ENCODE peak calls at places on chromosomes 1 and 21, in six cellular contexts. J is choroid plexus epithelial cell, R is fibroblast of the aortic adventitia, Z is heart left ventricle, P is brain microvascular endothelial cell, W is adrenal gland. K is an unnamed sample.

GRCh38 chr21:31908106-31909031 is 35.5 kb downstream of the HUNK start:
- DNase-seq in J (no peak), W (no peak), Z (no peak), P (no peak), R (no peak), K (no peak)

GRCh38 chr21:41396452-41397107 is 29.5 kb upstream of the MX1 start:
- DNase-seq in W (peak), P (no peak), Z (no peak), J (no peak), R (no peak), K (no peak)

GRCh38 chr1:39116868-39117728 is 87.4 kb upstream of the MACF1 start:
- DNase-seq in W (peak), R (peak), Z (no peak), J (peak), P (peak), K (peak)

GRCh38 chr1:3776231-3777030 is 3.9 kb downstream of the SMIM1 start:
- DNase-seq in P (no peak), W (no peak), J (no peak), Z (no peak), R (no peak), K (no peak)

GRCh38 chr21:17045214-17045835 is 467.5 kb upstream of the CXADR start:
- DNase-seq in P (peak), W (no peak), R (peak), J (peak), Z (no peak), K (peak)

GRCh38 chr21:44293551-44294231 is 6.2 kb upstream of the PFKL start:
- DNase-seq in R (no peak), J (no peak), Z (no peak), W (no peak), P (no peak), K (no peak)

GRCh38 chr1:110292031-110292300 is 47.2 kb upstream of the RBM15 start:
- DNase-seq in P (no peak), R (no peak), J (no peak), Z (no peak), W (no peak), K (no peak)

GRCh38 chr1:6037338-6037762 is 8.3 kb upstream of the KCNAB2 start:
- DNase-seq in J (peak), R (peak), W (no peak), Z (no peak), P (peak), K (peak)

GRCh38 chr1:41784516-41785279 is 134.0 kb downstream of the HIVEP3 start:
- DNase-seq in P (no peak), R (peak), Z (no peak), W (no peak), J (no peak), K (no peak)

GRCh38 chr1:119146466-119146865 is 6.0 kb upstream of the WARS2 start:
- DNase-seq in J (no peak), Z (no peak), P (no peak), W (no peak), R (no peak), K (no peak)

GRCh38 chr1:96306809-96307208 is 414.8 kb upstream of the PTBP2 start:
- DNase-seq in J (peak), W (no peak), Z (no peak), P (no peak), R (peak), K (peak)

GRCh38 chr1:31667065-31667785 is 22.5 kb upstream of the PEF1 start:
- DNase-seq in Z (no peak), J (no peak), R (no peak), P (no peak), W (no peak), K (no peak)

GRCh38 chr1:31664528-31664927 is 19.9 kb upstream of the PEF1 start:
- DNase-seq in W (no peak), R (no peak), Z (no peak), P (no peak), J (no peak), K (no peak)

GRCh38 chr1:31665264-31665878 is 20.7 kb upstream of the PEF1 start:
- DNase-seq in W (no peak), Z (no peak), P (no peak), R (no peak), J (no peak), K (no peak)

GRCh38 chr1:31668303-31668883 is 23.7 kb upstream of the PEF1 start:
- DNase-seq in Z (no peak), J (no peak), P (no peak), W (no peak), R (no peak), K (no peak)

GRCh38 chr1:31666290-31666963 is 21.8 kb upstream of the PEF1 start:
- DNase-seq in P (no peak), Z (no peak), W (no peak), J (peak), R (peak), K (no peak)
- TF ChIP-seq CTCF in P (no peak), Z (no peak), W (no peak), J (no peak), R (no peak), K (no peak)

GRCh38 chr1:152398812-152399698 is 15.0 kb downstream of the CRNN start:
- DNase-seq in P (no peak), Z (no peak), J (peak), R (peak), W (no peak), K (peak)
- TF ChIP-seq CTCF in P (peak), Z (no peak), J (peak), R (peak), W (no peak), K (peak)

DNA sequence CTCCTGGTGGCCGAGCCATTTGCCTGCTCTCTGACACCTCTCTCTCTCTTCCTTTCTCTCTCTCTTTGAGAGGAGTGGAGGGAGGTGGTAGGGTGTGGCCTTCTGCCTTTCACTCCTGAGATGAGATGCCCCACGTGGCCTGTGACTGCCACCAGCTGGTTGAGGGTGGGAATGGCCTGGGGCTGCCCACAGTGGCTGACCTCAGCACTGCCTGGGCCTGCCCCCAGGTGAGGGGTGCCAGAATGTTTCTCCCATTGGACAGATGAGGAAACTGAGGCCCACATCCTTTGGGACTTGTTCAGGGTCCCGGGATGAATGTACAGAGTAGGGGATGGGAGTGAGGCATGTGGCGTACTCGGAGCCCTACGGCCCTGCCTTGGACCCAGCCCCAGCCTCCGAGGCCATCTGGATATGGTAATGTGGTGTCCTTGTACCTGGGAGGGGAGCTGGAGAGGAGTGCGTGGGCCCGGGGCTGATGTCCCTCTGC is 12.7 kb upstream of the C1orf167 start:
- DNase-seq in W (no peak), J (peak), P (no peak), R (peak), Z (no peak), K (peak)
- TF ChIP-seq CTCF in W (peak), J (peak), P (peak), R (peak), Z (peak), K (peak)

DNA sequence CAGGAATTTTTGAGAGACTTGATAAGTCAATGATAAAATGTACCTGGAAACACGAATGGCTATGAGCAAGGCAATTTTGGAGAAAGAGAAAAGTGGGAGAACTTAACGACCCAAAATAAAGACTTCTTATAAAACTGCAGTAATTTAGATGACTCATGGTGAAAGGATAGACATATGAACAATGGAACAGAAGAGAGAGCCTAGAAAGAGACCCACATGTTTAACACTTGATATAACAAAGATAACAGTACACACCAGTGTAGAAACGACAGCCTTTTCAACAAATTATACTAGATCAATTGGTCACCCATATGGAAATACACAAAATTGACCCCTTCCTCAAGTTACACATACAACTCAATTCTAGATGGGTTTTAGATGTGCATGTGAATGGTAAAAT is 117.5 kb upstream of the GALNT2 start:
- DNase-seq in W (no peak), Z (no peak), J (no peak), R (no peak), P (no peak), K (no peak)
- TF ChIP-seq CTCF in W (no peak), Z (no peak), J (no peak), R (no peak), P (no peak), K (no peak)

GRCh38 chr1:98054367-98054701 is 133.5 kb upstream of the DPYD start:
- DNase-seq in R (no peak), Z (no peak), J (no peak), W (no peak), P (no peak), K (no peak)
- TF ChIP-seq CTCF in R (no peak), Z (no peak), J (no peak), W (peak), P (no peak), K (peak)

GRCh38 chr1:93733340-93733739 is 51.7 kb upstream of the BCAR3 start:
- DNase-seq in W (no peak), J (no peak), P (no peak), Z (no peak), R (no peak), K (no peak)

GRCh38 chr1:93735722-93736121 is 54.1 kb upstream of the BCAR3 start:
- DNase-seq in J (peak), R (peak), W (no peak), P (peak), Z (no peak), K (peak)

GRCh38 chr1:93738075-93738622 is 56.5 kb upstream of the BCAR3 start:
- DNase-seq in J (peak), W (no peak), R (peak), P (peak), Z (no peak), K (peak)

GRCh38 chr1:93732514-93732913 is 50.9 kb upstream of the BCAR3 start:
- DNase-seq in W (no peak), Z (no peak), R (no peak), P (no peak), J (no peak), K (no peak)

GRCh38 chr1:93734999-93735398 is 53.4 kb upstream of the BCAR3 start:
- DNase-seq in P (no peak), W (no peak), R (no peak), Z (no peak), J (no peak), K (no peak)
- TF ChIP-seq CTCF in P (peak), W (no peak), R (peak), Z (no peak), J (peak), K (peak)